ENCODE peak calls at places on chromosome 6, in eight cellular contexts. One of them, this sample, is unnamed.

GRCh38 chr6:22737331-22737730 is 168.0 kb downstream of the HDGFL1 start:
- DNase-seq in GM12864: no peak
- DNase-seq in NCI-H1092 treated with DMSO at 0.1 percent for 48 hours: peak; percentile 16
- DNase-seq in NCI-H446 treated with DMSO at 0.1 percent for 48 hours: no peak
- DNase-seq in stimulated activated CD4-positive, alpha-beta T cell treated with anti-CD3 and anti-CD28 coated beads, Interleukin-1b, Interleukin-23, amount 100 ng/mL, for 24 hours: no peak
- DNase-seq in stimulated activated CD8-positive, alpha-beta memory T cell treated with anti-CD3 and anti-CD28 coated beads, Interleukin-15, amount 100 ng/mL, for 24 hours: no peak
- DNase-seq in ascending aorta: no peak
- DNase-seq in keratinocyte: no peak
- DNase-seq in this sample: peak; percentile 72

GRCh38 chr6:63644668-63645326 is 9.2 kb downstream of the PHF3 start:
- DNase-seq in GM12864: no peak
- DNase-seq in stimulated activated CD4-positive, alpha-beta T cell treated with anti-CD3 and anti-CD28 coated beads, Interleukin-1b, Interleukin-23, amount 100 ng/mL, for 24 hours: no peak
- DNase-seq in keratinocyte: no peak
- DNase-seq in NCI-H446 treated with DMSO at 0.1 percent for 48 hours: peak; percentile 61
- DNase-seq in ascending aorta: no peak
- DNase-seq in NCI-H1092 treated with DMSO at 0.1 percent for 48 hours: peak; percentile 4
- DNase-seq in stimulated activated CD8-positive, alpha-beta memory T cell treated with anti-CD3 and anti-CD28 coated beads, Interleukin-15, amount 100 ng/mL, for 24 hours: no peak
- DNase-seq in this sample: peak; percentile 25

GRCh38 chr6:164692772-164693171 is 616.6 kb downstream of the C6orf118 start:
- DNase-seq in NCI-H1092 treated with DMSO at 0.1 percent for 48 hours: no peak
- DNase-seq in stimulated activated CD8-positive, alpha-beta memory T cell treated with anti-CD3 and anti-CD28 coated beads, Interleukin-15, amount 100 ng/mL, for 24 hours: no peak
- DNase-seq in NCI-H446 treated with DMSO at 0.1 percent for 48 hours: no peak
- DNase-seq in GM12864: no peak
- DNase-seq in stimulated activated CD4-positive, alpha-beta T cell treated with anti-CD3 and anti-CD28 coated beads, Interleukin-1b, Interleukin-23, amount 100 ng/mL, for 24 hours: no peak
- DNase-seq in keratinocyte: no peak
- DNase-seq in ascending aorta: no peak
- DNase-seq in this sample: no peak

GRCh38 chr6:145815875-145816274 is 1.3 kb upstream of the FBXO30 start:
- DNase-seq in ascending aorta: no peak
- DNase-seq in stimulated activated CD8-positive, alpha-beta memory T cell treated with anti-CD3 and anti-CD28 coated beads, Interleukin-15, amount 100 ng/mL, for 24 hours: no peak
- DNase-seq in NCI-H1092 treated with DMSO at 0.1 percent for 48 hours: no peak
- DNase-seq in stimulated activated CD4-positive, alpha-beta T cell treated with anti-CD3 and anti-CD28 coated beads, Interleukin-1b, Interleukin-23, amount 100 ng/mL, for 24 hours: no peak
- DNase-seq in GM12864: no peak
- DNase-seq in NCI-H446 treated with DMSO at 0.1 percent for 48 hours: no peak
- DNase-seq in keratinocyte: no peak
- DNase-seq in this sample: peak; percentile 36

GRCh38 chr6:137834508-137834907 is 32.6 kb upstream of the TNFAIP3 start:
- DNase-seq in NCI-H1092 treated with DMSO at 0.1 percent for 48 hours: no peak
- DNase-seq in ascending aorta: no peak
- DNase-seq in stimulated activated CD4-positive, alpha-beta T cell treated with anti-CD3 and anti-CD28 coated beads, Interleukin-1b, Interleukin-23, amount 100 ng/mL, for 24 hours: no peak
- DNase-seq in stimulated activated CD8-positive, alpha-beta memory T cell treated with anti-CD3 and anti-CD28 coated beads, Interleukin-15, amount 100 ng/mL, for 24 hours: no peak
- DNase-seq in NCI-H446 treated with DMSO at 0.1 percent for 48 hours: no peak
- DNase-seq in GM12864: no peak
- DNase-seq in keratinocyte: no peak
- DNase-seq in this sample: no peak

GRCh38 chr6:93679836-93680235 is 260.5 kb upstream of the EPHA7 start:
- DNase-seq in GM12864: no peak
- DNase-seq in stimulated activated CD8-positive, alpha-beta memory T cell treated with anti-CD3 and anti-CD28 coated beads, Interleukin-15, amount 100 ng/mL, for 24 hours: no peak
- DNase-seq in stimulated activated CD4-positive, alpha-beta T cell treated with anti-CD3 and anti-CD28 coated beads, Interleukin-1b, Interleukin-23, amount 100 ng/mL, for 24 hours: no peak
- DNase-seq in NCI-H446 treated with DMSO at 0.1 percent for 48 hours: no peak
- DNase-seq in NCI-H1092 treated with DMSO at 0.1 percent for 48 hours: no peak
- DNase-seq in keratinocyte: no peak
- DNase-seq in ascending aorta: no peak
- DNase-seq in this sample: no peak

GRCh38 chr6:13419422-13419821 is 68.0 kb downstream of the GFOD1 start:
- DNase-seq in GM12864: no peak
- DNase-seq in stimulated activated CD8-positive, alpha-beta memory T cell treated with anti-CD3 and anti-CD28 coated beads, Interleukin-15, amount 100 ng/mL, for 24 hours: no peak
- DNase-seq in NCI-H1092 treated with DMSO at 0.1 percent for 48 hours: no peak
- DNase-seq in ascending aorta: no peak
- DNase-seq in keratinocyte: no peak
- DNase-seq in NCI-H446 treated with DMSO at 0.1 percent for 48 hours: no peak
- DNase-seq in stimulated activated CD4-positive, alpha-beta T cell treated with anti-CD3 and anti-CD28 coated beads, Interleukin-1b, Interleukin-23, amount 100 ng/mL, for 24 hours: no peak
- DNase-seq in this sample: no peak

GRCh38 chr6:1123406-1123805 is 188.5 kb upstream of the FOXQ1 start:
- DNase-seq in stimulated activated CD8-positive, alpha-beta memory T cell treated with anti-CD3 and anti-CD28 coated beads, Interleukin-15, amount 100 ng/mL, for 24 hours: no peak
- DNase-seq in keratinocyte: no peak
- DNase-seq in ascending aorta: no peak
- DNase-seq in NCI-H446 treated with DMSO at 0.1 percent for 48 hours: no peak
- DNase-seq in stimulated activated CD4-positive, alpha-beta T cell treated with anti-CD3 and anti-CD28 coated beads, Interleukin-1b, Interleukin-23, amount 100 ng/mL, for 24 hours: no peak
- DNase-seq in GM12864: no peak
- DNase-seq in NCI-H1092 treated with DMSO at 0.1 percent for 48 hours: no peak
- DNase-seq in this sample: no peak

GRCh38 chr6:98641929-98642328 is 192.4 kb upstream of the POU3F2 start:
- DNase-seq in stimulated activated CD4-positive, alpha-beta T cell treated with anti-CD3 and anti-CD28 coated beads, Interleukin-1b, Interleukin-23, amount 100 ng/mL, for 24 hours: no peak
- DNase-seq in stimulated activated CD8-positive, alpha-beta memory T cell treated with anti-CD3 and anti-CD28 coated beads, Interleukin-15, amount 100 ng/mL, for 24 hours: no peak
- DNase-seq in NCI-H446 treated with DMSO at 0.1 percent for 48 hours: no peak
- DNase-seq in GM12864: no peak
- DNase-seq in keratinocyte: no peak
- DNase-seq in NCI-H1092 treated with DMSO at 0.1 percent for 48 hours: no peak
- DNase-seq in ascending aorta: no peak
- DNase-seq in this sample: no peak

GRCh38 chr6:33851959-33852358 is 48.2 kb upstream of the MLN start:
- DNase-seq in keratinocyte: no peak
- DNase-seq in NCI-H446 treated with DMSO at 0.1 percent for 48 hours: no peak
- DNase-seq in NCI-H1092 treated with DMSO at 0.1 percent for 48 hours: no peak
- DNase-seq in GM12864: no peak
- DNase-seq in ascending aorta: no peak
- DNase-seq in stimulated activated CD4-positive, alpha-beta T cell treated with anti-CD3 and anti-CD28 coated beads, Interleukin-1b, Interleukin-23, amount 100 ng/mL, for 24 hours: no peak
- DNase-seq in stimulated activated CD8-positive, alpha-beta memory T cell treated with anti-CD3 and anti-CD28 coated beads, Interleukin-15, amount 100 ng/mL, for 24 hours: no peak
- DNase-seq in this sample: peak; percentile 47

GRCh38 chr6:142350309-142350708 is 48.5 kb downstream of the ADGRG6 start:
- DNase-seq in stimulated activated CD8-positive, alpha-beta memory T cell treated with anti-CD3 and anti-CD28 coated beads, Interleukin-15, amount 100 ng/mL, for 24 hours: no peak
- DNase-seq in NCI-H1092 treated with DMSO at 0.1 percent for 48 hours: no peak
- DNase-seq in ascending aorta: no peak
- DNase-seq in GM12864: no peak
- DNase-seq in keratinocyte: no peak
- DNase-seq in NCI-H446 treated with DMSO at 0.1 percent for 48 hours: no peak
- DNase-seq in stimulated activated CD4-positive, alpha-beta T cell treated with anti-CD3 and anti-CD28 coated beads, Interleukin-1b, Interleukin-23, amount 100 ng/mL, for 24 hours: no peak
- DNase-seq in this sample: no peak

GRCh38 chr6:81465859-81466258 is 286.6 kb downstream of the TENT5A start:
- DNase-seq in stimulated activated CD4-positive, alpha-beta T cell treated with anti-CD3 and anti-CD28 coated beads, Interleukin-1b, Interleukin-23, amount 100 ng/mL, for 24 hours: no peak
- DNase-seq in ascending aorta: no peak
- DNase-seq in GM12864: no peak
- DNase-seq in NCI-H446 treated with DMSO at 0.1 percent for 48 hours: no peak
- DNase-seq in stimulated activated CD8-positive, alpha-beta memory T cell treated with anti-CD3 and anti-CD28 coated beads, Interleukin-15, amount 100 ng/mL, for 24 hours: no peak
- DNase-seq in keratinocyte: no peak
- DNase-seq in NCI-H1092 treated with DMSO at 0.1 percent for 48 hours: peak; percentile 0
- DNase-seq in this sample: peak; percentile 50

GRCh38 chr6:157767757-157768156 is 55.3 kb upstream of the SNX9 start:
- DNase-seq in stimulated activated CD4-positive, alpha-beta T cell treated with anti-CD3 and anti-CD28 coated beads, Interleukin-1b, Interleukin-23, amount 100 ng/mL, for 24 hours: no peak
- DNase-seq in stimulated activated CD8-positive, alpha-beta memory T cell treated with anti-CD3 and anti-CD28 coated beads, Interleukin-15, amount 100 ng/mL, for 24 hours: no peak
- DNase-seq in NCI-H446 treated with DMSO at 0.1 percent for 48 hours: no peak
- DNase-seq in GM12864: no peak
- DNase-seq in ascending aorta: no peak
- DNase-seq in NCI-H1092 treated with DMSO at 0.1 percent for 48 hours: no peak
- DNase-seq in keratinocyte: no peak
- DNase-seq in this sample: no peak

GRCh38 chr6:128599036-128599435 is 78.6 kb upstream of the PTPRK start:
- DNase-seq in ascending aorta: no peak
- DNase-seq in NCI-H1092 treated with DMSO at 0.1 percent for 48 hours: no peak
- DNase-seq in stimulated activated CD4-positive, alpha-beta T cell treated with anti-CD3 and anti-CD28 coated beads, Interleukin-1b, Interleukin-23, amount 100 ng/mL, for 24 hours: no peak
- DNase-seq in stimulated activated CD8-positive, alpha-beta memory T cell treated with anti-CD3 and anti-CD28 coated beads, Interleukin-15, amount 100 ng/mL, for 24 hours: no peak
- DNase-seq in GM12864: no peak
- DNase-seq in NCI-H446 treated with DMSO at 0.1 percent for 48 hours: no peak
- DNase-seq in keratinocyte: no peak
- DNase-seq in this sample: no peak

GRCh38 chr6:35370124-35370741 is 27.9 kb downstream of the PPARD start:
- DNase-seq in NCI-H1092 treated with DMSO at 0.1 percent for 48 hours: no peak
- DNase-seq in GM12864: peak; percentile 57
- DNase-seq in ascending aorta: peak; percentile 71
- DNase-seq in NCI-H446 treated with DMSO at 0.1 percent for 48 hours: no peak
- DNase-seq in keratinocyte: no peak
- DNase-seq in stimulated activated CD4-positive, alpha-beta T cell treated with anti-CD3 and anti-CD28 coated beads, Interleukin-1b, Interleukin-23, amount 100 ng/mL, for 24 hours: no peak
- DNase-seq in stimulated activated CD8-positive, alpha-beta memory T cell treated with anti-CD3 and anti-CD28 coated beads, Interleukin-15, amount 100 ng/mL, for 24 hours: no peak
- DNase-seq in this sample: peak; percentile 100

GRCh38 chr6:27986928-27987725 is 30.1 kb downstream of the OR2B6 start:
- DNase-seq in NCI-H1092 treated with DMSO at 0.1 percent for 48 hours: no peak
- DNase-seq in ascending aorta: no peak
- DNase-seq in NCI-H446 treated with DMSO at 0.1 percent for 48 hours: no peak
- DNase-seq in stimulated activated CD4-positive, alpha-beta T cell treated with anti-CD3 and anti-CD28 coated beads, Interleukin-1b, Interleukin-23, amount 100 ng/mL, for 24 hours: no peak
- DNase-seq in keratinocyte: peak; percentile 13
- DNase-seq in GM12864: no peak
- DNase-seq in stimulated activated CD8-positive, alpha-beta memory T cell treated with anti-CD3 and anti-CD28 coated beads, Interleukin-15, amount 100 ng/mL, for 24 hours: no peak
- DNase-seq in this sample: peak; percentile 23

GRCh38 chr6:2958802-2959201 is 12.6 kb downstream of the SERPINB6 start:
- DNase-seq in ascending aorta: no peak
- DNase-seq in keratinocyte: no peak
- DNase-seq in stimulated activated CD8-positive, alpha-beta memory T cell treated with anti-CD3 and anti-CD28 coated beads, Interleukin-15, amount 100 ng/mL, for 24 hours: no peak
- DNase-seq in GM12864: no peak
- DNase-seq in NCI-H1092 treated with DMSO at 0.1 percent for 48 hours: no peak
- DNase-seq in NCI-H446 treated with DMSO at 0.1 percent for 48 hours: no peak
- DNase-seq in stimulated activated CD4-positive, alpha-beta T cell treated with anti-CD3 and anti-CD28 coated beads, Interleukin-1b, Interleukin-23, amount 100 ng/mL, for 24 hours: no peak
- DNase-seq in this sample: no peak

GRCh38 chr6:31952140-31952805 is 6.4 kb downstream of the CFB start:
- DNase-seq in NCI-H1092 treated with DMSO at 0.1 percent for 48 hours: peak; percentile 0
- DNase-seq in keratinocyte: no peak
- DNase-seq in ascending aorta: no peak
- DNase-seq in NCI-H446 treated with DMSO at 0.1 percent for 48 hours: no peak
- DNase-seq in GM12864: no peak
- DNase-seq in stimulated activated CD4-positive, alpha-beta T cell treated with anti-CD3 and anti-CD28 coated beads, Interleukin-1b, Interleukin-23, amount 100 ng/mL, for 24 hours: no peak
- DNase-seq in stimulated activated CD8-positive, alpha-beta memory T cell treated with anti-CD3 and anti-CD28 coated beads, Interleukin-15, amount 100 ng/mL, for 24 hours: no peak
- DNase-seq in this sample: peak; percentile 71

GRCh38 chr6:130922922-130923321 is 95.7 kb downstream of the SMLR1 start:
- DNase-seq in NCI-H1092 treated with DMSO at 0.1 percent for 48 hours: no peak
- DNase-seq in keratinocyte: no peak
- DNase-seq in stimulated activated CD8-positive, alpha-beta memory T cell treated with anti-CD3 and anti-CD28 coated beads, Interleukin-15, amount 100 ng/mL, for 24 hours: no peak
- DNase-seq in stimulated activated CD4-positive, alpha-beta T cell treated with anti-CD3 and anti-CD28 coated beads, Interleukin-1b, Interleukin-23, amount 100 ng/mL, for 24 hours: no peak
- DNase-seq in ascending aorta: no peak
- DNase-seq in NCI-H446 treated with DMSO at 0.1 percent for 48 hours: no peak
- DNase-seq in GM12864: no peak
- DNase-seq in this sample: no peak

GRCh38 chr6:13528777-13529343 is 41.5 kb upstream of the GFOD1 start:
- DNase-seq in ascending aorta: no peak
- DNase-seq in GM12864: no peak
- DNase-seq in NCI-H1092 treated with DMSO at 0.1 percent for 48 hours: no peak
- DNase-seq in NCI-H446 treated with DMSO at 0.1 percent for 48 hours: no peak
- DNase-seq in stimulated activated CD8-positive, alpha-beta memory T cell treated with anti-CD3 and anti-CD28 coated beads, Interleukin-15, amount 100 ng/mL, for 24 hours: no peak
- DNase-seq in stimulated activated CD4-positive, alpha-beta T cell treated with anti-CD3 and anti-CD28 coated beads, Interleukin-1b, Interleukin-23, amount 100 ng/mL, for 24 hours: no peak
- DNase-seq in keratinocyte: no peak
- DNase-seq in this sample: no peak

This sample was measured in EH.